ENCODE peak calls at places on chromosomes 6 and 20, in nine cellular contexts. P is AG08396, E is endothelial cell, L is ascending aorta, T is right lobe of liver, I is WTC11, M is NAMALWA, N is HuH-7, C is RPMI8226. J is an unnamed sample.

GRCh38 chr6:150194200-150194599 is 51.4 kb downstream of the PPP1R14C start:
- DNase-seq in M (no peak), L (no peak), E (no peak), P (no peak), N (no peak), C (no peak), I (no peak), T (no peak), J (no peak)

GRCh38 chr6:11492444-11493300 is 44.9 kb upstream of the TMEM170B start:
- DNase-seq in P (no peak), T (no peak), I (no peak), L (no peak), C (no peak), E (no peak), N (no peak), M (no peak), J (no peak)

GRCh38 chr6:52877168-52877567 is 32.3 kb downstream of the GSTA3 start:
- DNase-seq in P (peak; percentile 57), E (no peak), T (no peak), I (no peak), M (no peak), C (peak; percentile 62), L (no peak), N (no peak), J (peak; percentile 34)

GRCh38 chr20:17936306-17936790 is 32.2 kb downstream of the SNX5 start:
- DNase-seq in E (no peak), T (no peak), M (no peak), L (no peak), I (no peak), P (no peak), N (no peak), C (no peak), J (no peak)

GRCh38 chr6:30743099-30744053 is 889 bp upstream of the FLOT1 start:
- DNase-seq in C (peak; percentile 42), L (no peak), I (no peak), N (no peak), P (no peak), M (peak; percentile 34), T (peak; percentile 44), E (peak; percentile 21), J (no peak)

GRCh38 chr20:42484335-42484734 is 705.4 kb downstream of the PTPRT start:
- DNase-seq in T (no peak), N (no peak), I (no peak), P (no peak), C (no peak), E (no peak), L (no peak), M (no peak), J (peak; percentile 10)

GRCh38 chr20:3339571-3339970 is 67.9 kb downstream of the DNAAF9 start:
- DNase-seq in I (no peak), T (no peak), L (no peak), P (no peak), N (no peak), M (no peak), C (no peak), E (no peak), J (no peak)

GRCh38 chr6:37831457-37831856 is 11.9 kb downstream of the ZFAND3 start:
- DNase-seq in L (no peak), T (no peak), E (no peak), C (no peak), N (no peak), P (no peak), I (no peak), M (no peak), J (no peak)

GRCh38 chr6:129929433-129929832 is 68.3 kb upstream of the TMEM244 start:
- DNase-seq in C (no peak), E (no peak), I (no peak), M (no peak), L (no peak), P (peak; percentile 33), N (no peak), T (no peak), J (peak; percentile 10)

GRCh38 chr6:10995114-10995707 is 48.9 kb downstream of the ELOVL2 start:
- DNase-seq in M (no peak), E (no peak), P (no peak), L (no peak), I (no peak), T (no peak), N (no peak), C (no peak), J (no peak)

GRCh38 chr6:144681334-144681733 is 396.2 kb downstream of the UTRN start:
- DNase-seq in L (no peak), T (no peak), I (no peak), M (no peak), P (no peak), C (no peak), E (no peak), N (no peak), J (no peak)

GRCh38 chr20:59743767-59744485 is 139.6 kb downstream of the PHACTR3 start:
- DNase-seq in N (no peak), C (peak; percentile 83), T (no peak), L (no peak), I (peak; percentile 54), M (peak; percentile 41), E (no peak), P (no peak), J (no peak)

GRCh38 chr20:44739952-44740351 is 5.7 kb upstream of the KCNK15 start:
- DNase-seq in P (no peak), C (no peak), L (no peak), T (no peak), N (no peak), E (no peak), I (no peak), M (no peak), J (no peak)

GRCh38 chr20:50904067-50904570 is 27.1 kb downstream of the ADNP start:
- DNase-seq in P (no peak), L (no peak), N (no peak), M (no peak), T (no peak), C (no peak), I (no peak), E (no peak), J (no peak)

GRCh38 chr6:101231606-101232235 is 161.8 kb upstream of the GRIK2 start:
- DNase-seq in M (no peak), T (no peak), I (no peak), L (no peak), N (no peak), C (no peak), E (no peak), P (no peak), J (no peak)

GRCh38 chr6:29834564-29835436 is 7.2 kb downstream of the HLA-G start:
- DNase-seq in C (peak; percentile 36), L (no peak), M (peak; percentile 47), N (peak; percentile 32), I (peak; percentile 82), P (peak; percentile 31), E (peak; percentile 64), T (peak; percentile 47), J (no peak)

GRCh38 chr6:33877982-33878381 is 74.2 kb upstream of the MLN start:
- DNase-seq in T (no peak), E (no peak), M (no peak), N (no peak), I (no peak), P (no peak), C (no peak), L (no peak), J (no peak)

GRCh38 chr6:46606318-46606717 is 46.3 kb downstream of the CYP39A1 start:
- DNase-seq in E (no peak), C (no peak), M (no peak), I (no peak), T (no peak), N (no peak), P (no peak), L (no peak), J (no peak)

GRCh38 chr20:58717278-58718091 is 24.9 kb downstream of the NPEPL1 start:
- DNase-seq in I (peak; percentile 10), P (peak; percentile 7), M (no peak), L (no peak), N (peak; percentile 4), C (no peak), E (peak; percentile 1), T (no peak), J (peak; percentile 2)

J was measured in hepatocyte.